ENCODE peak calls at places on chromosomes 16 and 17, in six cellular contexts. Y is A549, H is HepG2, J is K562, I is H1, T is GM12878. F is an unnamed sample.

GRCh38 chr17:82227629-82228277 is 1.1 kb upstream of the SLC16A3 start:
- DNase-seq in Y (no peak), H (no peak), J (no peak), I (no peak), T (no peak), F (no peak)

GRCh38 chr17:29867643-29868181 is 62.3 kb downstream of the SSH2 start:
- DNase-seq in Y (no peak), H (no peak), J (no peak), I (no peak), T (no peak), F (no peak)

GRCh38 chr16:20901441-20902112 is 1.0 kb downstream of the LYRM1 start:
- DNase-seq in Y (peak; percentile 57), H (peak; percentile 55), J (peak; percentile 25), I (no peak), T (no peak), F (peak; percentile 66)

GRCh38 chr16:77868478-77868877 is 80.1 kb downstream of the VAT1L start:
- DNase-seq in Y (no peak), H (no peak), J (no peak), I (no peak), T (peak; percentile 8), F (no peak)

GRCh38 chr17:69357701-69358100 is 30.8 kb upstream of the ABCA5 start:
- DNase-seq in Y (peak; percentile 21), H (peak; percentile 32), J (no peak), I (no peak), T (no peak), F (no peak)

GRCh38 chr16:85912271-85912974 is 13.5 kb downstream of the IRF8 start:
- DNase-seq in Y (no peak), H (no peak), J (no peak), I (no peak), T (no peak), F (no peak)

GRCh38 chr16:69402448-69402847 is 16.6 kb upstream of the TERF2 start:
- DNase-seq in Y (no peak), H (no peak), J (no peak), I (no peak), T (no peak), F (no peak)

GRCh38 chr17:49703557-49704277 is 4.0 kb downstream of the SLC35B1 start:
- DNase-seq in Y (peak; percentile 78), H (peak; percentile 90), J (peak; percentile 24), I (no peak), T (no peak), F (no peak)

GRCh38 chr17:16918443-16918842 is 53.5 kb downstream of the TNFRSF13B start:
- DNase-seq in Y (no peak), H (no peak), J (no peak), I (no peak), T (no peak), F (no peak)

GRCh38 chr17:66200685-66201092 is 8.8 kb upstream of the CEP112 start:
- DNase-seq in Y (peak; percentile 89), H (peak; percentile 87), J (peak; percentile 37), I (no peak), T (no peak), F (peak; percentile 75)

GRCh38 chr16:89300311-89300975 is 82.9 kb downstream of the ZNF778 start:
- DNase-seq in Y (peak; percentile 44), H (no peak), J (no peak), I (no peak), T (no peak), F (no peak)

GRCh38 chr16:66692341-66692740 is 4.2 kb downstream of the CMTM4 start:
- DNase-seq in Y (no peak), H (no peak), J (no peak), I (no peak), T (no peak), F (no peak)

GRCh38 chr16:74999208-74999682 is 421 bp downstream of the ZNRF1 start:
- DNase-seq in Y (no peak), H (no peak), J (peak; percentile 77), I (no peak), T (no peak), F (no peak)

GRCh38 chr16:49835116-49835880 is 20.6 kb downstream of the ZNF423 start:
- DNase-seq in Y (no peak), H (no peak), J (no peak), I (no peak), T (no peak), F (peak; percentile 87)

GRCh38 chr16:69424935-69425784 is 741 bp downstream of the CYB5B start:
- DNase-seq in Y (no peak), H (no peak), J (no peak), I (no peak), T (no peak), F (peak; percentile 28)

GRCh38 chr17:1412185-1413110 is 12.4 kb upstream of the YWHAE start:
- DNase-seq in Y (no peak), H (peak; percentile 21), J (no peak), I (no peak), T (no peak), F (no peak)

GRCh38 chr17:82281502-82282238 is 8.2 kb upstream of the CSNK1D start:
- DNase-seq in Y (peak; percentile 54), H (no peak), J (no peak), I (no peak), T (peak; percentile 30), F (no peak)

GRCh38 chr17:1275962-1276736 is 3.3 kb upstream of the TRARG1 start:
- DNase-seq in Y (peak; percentile 54), H (peak; percentile 29), J (peak; percentile 60), I (no peak), T (no peak), F (peak; percentile 90)

GRCh38 chr17:72386619-72387237 is 265.9 kb downstream of the SOX9 start:
- DNase-seq in Y (peak; percentile 59), H (peak; percentile 97), J (no peak), I (no peak), T (no peak), F (no peak)

GRCh38 chr17:65139045-65139764 is 2.0 kb downstream of the RGS9 start:
- DNase-seq in Y (no peak), H (no peak), J (no peak), I (no peak), T (no peak), F (no peak)

GRCh38 chr16:84049403-84050060 is 6.9 kb upstream of the SLC38A8 start:
- DNase-seq in Y (no peak), H (no peak), J (no peak), I (no peak), T (no peak), F (no peak)

GRCh38 chr16:21599994-21600773 is 807 bp downstream of the METTL9 start:
- DNase-seq in Y (peak; percentile 27), H (peak; percentile 63), J (peak; percentile 33), I (no peak), T (peak; percentile 17), F (peak; percentile 23)

GRCh38 chr17:48642843-48643696 is 16.9 kb upstream of the HOXB9 start:
- DNase-seq in Y (no peak), H (no peak), J (no peak), I (no peak), T (no peak), F (no peak)

GRCh38 chr16:64830653-64831052 is 291.2 kb downstream of the CDH11 start:
- DNase-seq in Y (no peak), H (no peak), J (no peak), I (no peak), T (no peak), F (no peak)

DNA sequence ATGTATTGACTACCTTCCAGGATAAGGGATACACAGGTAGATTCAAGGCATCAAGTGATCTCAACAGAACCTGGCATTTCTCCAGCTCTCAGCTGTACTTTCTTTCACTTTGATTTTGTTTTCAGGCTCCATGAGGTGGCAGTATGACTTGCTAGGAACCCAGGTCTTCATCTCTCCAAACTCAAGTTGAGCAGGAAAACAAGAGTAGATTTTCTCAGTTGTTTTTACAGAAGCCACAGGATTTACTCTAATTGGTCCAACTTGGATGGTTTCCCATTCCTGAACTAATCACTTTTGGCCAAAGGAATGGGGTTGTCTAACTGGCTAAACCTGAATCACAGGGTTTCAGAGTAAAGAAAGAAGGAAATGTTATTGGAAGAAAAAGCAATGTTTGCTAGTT is 146.6 kb downstream of the TRIM37 start:
- DNase-seq in Y (peak; percentile 61), H (peak; percentile 59), J (peak; percentile 8), I (no peak), T (no peak), F (no peak)
- TF ChIP-seq EP300 in Y (no peak), H (no peak), J (no peak), I (no peak), T (no peak), F (no peak)

GRCh38 chr17:33290156-33290697 is 2.9 kb downstream of the ASIC2 start:
- DNase-seq in Y (no peak), H (no peak), J (no peak), I (no peak), T (no peak), F (no peak)

GRCh38 chr17:33292184-33292980 is 713 bp downstream of the ASIC2 start:
- DNase-seq in Y (peak; percentile 67), H (no peak), J (peak; percentile 28), I (peak; percentile 21), T (no peak), F (peak; percentile 81)

GRCh38 chr17:33292981-33293867 is at the start of gene ASIC2:
- DNase-seq in Y (peak; percentile 72), H (no peak), J (peak; percentile 11), I (peak; percentile 10), T (no peak), F (peak; percentile 55)

GRCh38 chr17:33288954-33289353 is 4.1 kb downstream of the ASIC2 start:
- DNase-seq in Y (no peak), H (no peak), J (no peak), I (no peak), T (no peak), F (no peak)

DNA sequence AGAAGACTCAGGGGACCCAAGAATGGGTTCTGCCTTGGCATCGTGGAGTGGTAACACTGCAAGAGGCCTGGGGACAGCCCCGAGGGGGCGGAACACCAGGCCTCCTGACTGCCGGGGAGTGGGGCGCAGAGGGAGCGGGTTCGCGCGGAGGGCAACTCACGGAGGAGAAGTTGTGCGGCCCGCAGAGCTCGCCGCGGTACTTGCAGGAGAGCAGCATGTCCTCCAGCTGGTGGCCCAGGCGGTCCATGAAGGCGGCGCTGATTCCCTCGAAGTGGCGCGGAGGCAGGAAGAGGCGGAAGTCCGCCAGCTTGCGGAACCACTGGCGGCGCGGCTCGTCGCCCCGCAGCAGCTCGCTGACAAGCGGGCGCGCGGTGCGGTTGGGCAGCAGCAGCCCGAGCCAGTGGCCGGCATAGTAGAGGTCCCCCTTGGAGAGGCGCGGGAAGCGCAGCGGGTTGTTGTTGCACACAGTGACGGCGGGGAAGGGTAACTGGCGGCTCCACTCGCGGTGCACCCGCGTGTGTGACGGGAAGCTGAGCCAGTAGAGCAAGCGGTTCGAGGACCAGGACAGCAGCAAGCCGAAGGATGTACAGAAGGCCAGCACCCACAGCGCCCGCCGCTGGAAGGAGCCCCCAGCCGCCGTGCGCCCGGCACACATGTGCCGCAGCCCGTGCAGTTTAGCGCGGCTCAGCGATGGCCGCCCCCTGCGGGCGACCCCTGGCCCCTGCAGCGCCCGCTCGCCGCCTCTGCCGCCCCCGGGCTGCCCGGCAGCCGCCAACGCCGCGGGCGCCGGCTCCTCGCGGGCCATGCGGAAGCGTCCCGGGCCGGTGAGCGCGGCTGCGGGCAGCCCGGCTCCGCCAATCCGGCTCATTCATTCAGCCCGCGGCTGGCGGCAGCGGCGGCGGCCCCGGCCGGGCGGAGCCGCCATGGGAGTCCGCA is 1.6 kb downstream of the ASIC2 start:
- DNase-seq in Y (peak; percentile 66), H (no peak), J (no peak), I (peak; percentile 19), T (no peak), F (peak; percentile 69)
- TF ChIP-seq MAX in Y (peak; percentile 65), H (no peak), J (no peak), I (peak; percentile 11), T (no peak), F (no peak)

GRCh38 chr17:67491009-67491677 is 114.1 kb downstream of the PITPNC1 start:
- DNase-seq in Y (peak; percentile 91), H (peak; percentile 19), J (no peak), I (no peak), T (no peak), F (peak; percentile 89)
- TF ChIP-seq RAD21 in Y (no peak), H (no peak), J (no peak), I (no peak), T (no peak), F (peak; percentile 33)

GRCh38 chr16:2027024-2028010 is 615 bp downstream of the NHERF2 start:
- DNase-seq in Y (peak; percentile 43), H (peak; percentile 42), J (peak; percentile 67), I (no peak), T (no peak), F (peak; percentile 72)
- TF ChIP-seq EP300 in Y (no peak), H (no peak), J (no peak), I (no peak), T (no peak), F (no peak)

F was measured in SK-N-SH.